ENCODE peak calls at places on chromosomes 6 and 20, in nine cellular contexts. M, S, W, Y, G, D, R, N and L are unnamed samples.
A peak's percentile ranks its signal among the peaks of the same experiment; 100 is the strongest.

GRCh38 chr6:106448000-106448426 is 87.5 kb downstream of the CRYBG1 start:
- DNase-seq in M (peak; percentile 3), S (no peak), W (peak; percentile 6), Y (no peak), G (no peak), D (no peak), R (no peak), N (no peak), L (no peak)

GRCh38 chr20:5077761-5078387 is 41.9 kb downstream of the PCNA start:
- DNase-seq in M (no peak), S (no peak), W (no peak), Y (no peak), G (no peak), D (no peak), R (no peak), N (no peak), L (no peak)

GRCh38 chr6:132190097-132190814 is 211.0 kb downstream of the MOXD1 start:
- DNase-seq in M (no peak), S (no peak), W (no peak), Y (no peak), G (no peak), D (no peak), R (peak; percentile 86), N (no peak), L (no peak)

GRCh38 chr6:30091577-30092381 is 16.2 kb upstream of the RNF39 start:
- DNase-seq in M (no peak), S (peak; percentile 56), W (no peak), Y (no peak), G (no peak), D (peak; percentile 86), R (peak; percentile 24), N (peak; percentile 91), L (no peak)

GRCh38 chr6:53956068-53956711 is 155.1 kb upstream of the MLIP start:
- DNase-seq in M (no peak), S (peak; percentile 29), W (peak; percentile 14), Y (no peak), G (no peak), D (peak; percentile 49), R (peak; percentile 51), N (no peak), L (no peak)

GRCh38 chr6:138772596-138773176 is 883 bp upstream of the CCDC28A start:
- DNase-seq in M (no peak), S (no peak), W (no peak), Y (no peak), G (no peak), D (no peak), R (no peak), N (no peak), L (no peak)

GRCh38 chr20:32348207-32348606 is 9.9 kb upstream of the ASXL1 start:
- DNase-seq in M (no peak), S (no peak), W (no peak), Y (no peak), G (no peak), D (no peak), R (no peak), N (no peak), L (no peak)

GRCh38 chr20:62522748-62523396 is 47.1 kb upstream of the GATA5 start:
- DNase-seq in M (no peak), S (no peak), W (no peak), Y (no peak), G (no peak), D (no peak), R (no peak), N (no peak), L (no peak)